ENCODE peak calls at places on chromosomes 6 and 20, in six cellular contexts. J, M, R, C, P and O are unnamed samples.

GRCh38 chr6:118705799-118706481 is 54.5 kb upstream of the CEP85L start:
- DNase-seq in J (peak; percentile 57), M (no peak), R (no peak), C (no peak), P (no peak), O (no peak)

GRCh38 chr6:152441892-152442291 is 195.3 kb downstream of the SYNE1 start:
- DNase-seq in J (no peak), M (no peak), R (no peak), C (no peak), P (no peak), O (no peak)

GRCh38 chr6:40631760-40632159 is 44.6 kb upstream of the LRFN2 start:
- DNase-seq in J (peak; percentile 31), M (no peak), R (no peak), C (no peak), P (peak; percentile 68), O (peak; percentile 96)

GRCh38 chr6:41228088-41228487 is at the start of gene TREML4:
- DNase-seq in J (no peak), M (no peak), R (no peak), C (peak; percentile 7), P (no peak), O (no peak)

GRCh38 chr6:54481096-54481495 is 172.9 kb downstream of the TINAG start:
- DNase-seq in J (no peak), M (no peak), R (no peak), C (no peak), P (no peak), O (no peak)

GRCh38 chr20:64115171-64115911 is 8.0 kb upstream of the NPBWR2 start:
- DNase-seq in J (no peak), M (peak; percentile 20), R (peak; percentile 69), C (peak; percentile 0), P (no peak), O (no peak)

GRCh38 chr6:7974553-7974931 is 64.0 kb upstream of the TXNDC5 start:
- DNase-seq in J (no peak), M (no peak), R (no peak), C (no peak), P (no peak), O (no peak)

GRCh38 chr6:29734046-29735018 is 11.1 kb downstream of the HLA-F start:
- DNase-seq in J (no peak), M (no peak), R (no peak), C (no peak), P (no peak), O (no peak)

GRCh38 chr6:19804362-19805145 is 32.6 kb upstream of the ID4 start:
- DNase-seq in J (peak; percentile 99), M (peak; percentile 97), R (peak; percentile 99), C (no peak), P (peak; percentile 96), O (peak; percentile 98)

GRCh38 chr6:143556529-143556928 is 45.0 kb upstream of the FUCA2 start:
- DNase-seq in J (no peak), M (no peak), R (no peak), C (no peak), P (no peak), O (no peak)

GRCh38 chr20:56987992-56988391 is 278.4 kb downstream of the BMP7 start:
- DNase-seq in J (no peak), M (no peak), R (no peak), C (no peak), P (no peak), O (no peak)

GRCh38 chr20:63223121-63223825 is 7.3 kb upstream of the YTHDF1 start:
- DNase-seq in J (peak; percentile 63), M (no peak), R (no peak), C (peak; percentile 31), P (no peak), O (no peak)

GRCh38 chr6:82365011-82365751 is 1.6 kb downstream of the TPBG start:
- DNase-seq in J (peak; percentile 75), M (peak; percentile 42), R (peak; percentile 85), C (no peak), P (peak; percentile 55), O (peak; percentile 47)

GRCh38 chr6:118100763-118101162 is 193.7 kb downstream of the SLC35F1 start:
- DNase-seq in J (no peak), M (no peak), R (no peak), C (no peak), P (no peak), O (no peak)

GRCh38 chr6:29826271-29826670 is 1.4 kb upstream of the HLA-G start:
- DNase-seq in J (no peak), M (no peak), R (no peak), C (no peak), P (no peak), O (no peak)

GRCh38 chr20:15708984-15709598 is 864.2 kb downstream of the KIF16B start:
- DNase-seq in J (peak; percentile 36), M (peak; percentile 53), R (no peak), C (peak; percentile 63), P (no peak), O (peak; percentile 22)

GRCh38 chr6:26600759-26601158 is 4.0 kb downstream of the ABT1 start:
- DNase-seq in J (no peak), M (no peak), R (no peak), C (no peak), P (no peak), O (no peak)

GRCh38 chr6:158328446-158328845 is 16.2 kb downstream of the TULP4 start:
- DNase-seq in J (peak; percentile 17), M (no peak), R (no peak), C (no peak), P (no peak), O (no peak)